ENCODE peak calls at places on chromosomes 6 and 20, in six cellular contexts. B is anterior cingulate cortex; T is NCI-H2029; S is choroid plexus epithelial cell; L is stimulated activated CD8-positive, alpha-beta memory T cell treated with anti-CD3 and anti-CD28 coated beads, Interleukin-2, amount 100 ng/mL, for 48 hours; A is globus pallidus. U is an unnamed sample.

GRCh38 chr6:137122612-137123011 is 50.8 kb downstream of the IL22RA2 start:
- DNase-seq in B (no peak), T (no peak), S (no peak), L (no peak), A (no peak), U (no peak)

GRCh38 chr6:44661221-44661609 is 273.7 kb downstream of the CDC5L start:
- DNase-seq in B (no peak), T (no peak), S (peak), L (no peak), A (no peak), U (no peak)

GRCh38 chr20:63682384-63683139 is 13.9 kb upstream of the TNFRSF6B start:
- DNase-seq in B (peak), T (no peak), S (peak), L (no peak), A (no peak), U (no peak)

GRCh38 chr6:70819715-70820114 is 137.1 kb downstream of the B3GAT2 start:
- DNase-seq in B (no peak), T (no peak), S (peak), L (no peak), A (no peak), U (no peak)

GRCh38 chr20:46130534-46130933 is 12.4 kb downstream of the CD40 start:
- DNase-seq in B (no peak), T (peak), S (no peak), L (no peak), A (no peak), U (no peak)

GRCh38 chr20:44354979-44355502 is 458 bp upstream of the HNF4A start:
- DNase-seq in B (no peak), T (no peak), S (no peak), L (no peak), A (no peak), U (no peak)

GRCh38 chr6:26020983-26021349 is 58.4 kb downstream of the TRIM38 start:
- DNase-seq in B (peak), T (peak), S (peak), L (peak), A (no peak), U (peak)

GRCh38 chr6:134128146-134128545 is 75.7 kb upstream of the SLC2A12 start:
- DNase-seq in B (no peak), T (no peak), S (no peak), L (no peak), A (no peak), U (no peak)

GRCh38 chr6:33592595-33593413 is 12.7 kb upstream of the BAK1 start:
- DNase-seq in B (peak), T (no peak), S (no peak), L (no peak), A (no peak), U (no peak)

GRCh38 chr6:145498425-145498824 is 236.9 kb downstream of the EPM2A start:
- DNase-seq in B (no peak), T (no peak), S (no peak), L (no peak), A (no peak), U (no peak)

GRCh38 chr6:135280375-135281136 is 99.4 kb downstream of the MYB start:
- DNase-seq in B (no peak), T (no peak), S (no peak), L (no peak), A (no peak), U (no peak)

GRCh38 chr6:153976921-153977693 is 61.9 kb upstream of the OPRM1 start:
- DNase-seq in B (no peak), T (no peak), S (no peak), L (no peak), A (no peak), U (no peak)

GRCh38 chr6:75876152-75876551 is 127.1 kb downstream of the MYO6 start:
- DNase-seq in B (no peak), T (no peak), S (no peak), L (no peak), A (no peak), U (no peak)